ENCODE peak calls at places on chromosomes 3 and 15, in five cellular contexts. Q is SW480; K is T follicular helper cell; S is stimulated activated CD4-positive, alpha-beta T cell treated with anti-CD3 and anti-CD28 coated beads, Interleukin-4, amount 100 ng/mL, for 48 hours; G is RPMI8226. I is an unnamed sample.

GRCh38 chr3:188025555-188025954 is 128.4 kb upstream of the LPP start:
- DNase-seq in Q (no peak), K (no peak), S (no peak), G (no peak), I (no peak)

GRCh38 chr15:63633312-63633711 is 36.1 kb downstream of the FBXL22 start:
- DNase-seq in Q (no peak), K (no peak), S (no peak), G (no peak), I (no peak)

GRCh38 chr15:57227181-57227580 is 149.1 kb upstream of the CGNL1 start:
- DNase-seq in Q (no peak), K (no peak), S (no peak), G (no peak), I (no peak)

GRCh38 chr15:63462053-63462452 is 42.3 kb upstream of the USP3 start:
- DNase-seq in Q (no peak), K (no peak), S (no peak), G (no peak), I (no peak)

GRCh38 chr3:174168026-174168425 is 691.1 kb upstream of the NAALADL2 start:
- DNase-seq in Q (no peak), K (no peak), S (no peak), G (no peak), I (no peak)

GRCh38 chr3:163218336-163218735 is 1721.7 kb downstream of the OTOL1 start:
- DNase-seq in Q (no peak), K (no peak), S (no peak), G (no peak), I (no peak)

GRCh38 chr3:126216416-126216815 is 36.0 kb upstream of the ALDH1L1 start:
- DNase-seq in Q (peak), K (no peak), S (no peak), G (no peak), I (no peak)

GRCh38 chr15:101103589-101103988 is 148.3 kb downstream of the CHSY1 start:
- DNase-seq in Q (no peak), K (no peak), S (no peak), G (no peak), I (no peak)

GRCh38 chr3:23077126-23077525 is 126.0 kb upstream of the UBE2E2 start:
- DNase-seq in Q (no peak), K (no peak), S (no peak), G (no peak), I (no peak)

GRCh38 chr15:78879517-78880241 is 7.0 kb downstream of the MORF4L1 start:
- DNase-seq in Q (no peak), K (no peak), S (no peak), G (no peak), I (no peak)

GRCh38 chr15:92365816-92366215 is 27.9 kb upstream of the ST8SIA2 start:
- DNase-seq in Q (no peak), K (no peak), S (no peak), G (no peak), I (no peak)

GRCh38 chr3:146504546-146505197 is 35.3 kb upstream of the PLSCR2 start:
- DNase-seq in Q (no peak), K (no peak), S (no peak), G (no peak), I (no peak)

GRCh38 chr3:191331443-191331842 is 1.1 kb upstream of the UTS2B start:
- DNase-seq in Q (no peak), K (no peak), S (no peak), G (no peak), I (no peak)

GRCh38 chr3:109023656-109024254 is 70.1 kb upstream of the GUCA1C start:
- DNase-seq in Q (peak), K (peak), S (peak), G (peak), I (peak)

GRCh38 chr15:58522391-58522790 is 90.6 kb downstream of the LIPC start:
- DNase-seq in Q (no peak), K (no peak), S (no peak), G (no peak), I (no peak)

GRCh38 chr3:194868831-194869230 is 183.1 kb downstream of the FAM43A start:
- DNase-seq in Q (no peak), K (no peak), S (no peak), G (no peak), I (no peak)

GRCh38 chr3:184545769-184546168 is 15.8 kb upstream of the EPHB3 start:
- DNase-seq in Q (no peak), K (no peak), S (no peak), G (no peak), I (no peak)

GRCh38 chr3:63877737-63878393 is 14.2 kb downstream of the ATXN7 start:
- DNase-seq in Q (no peak), K (no peak), S (no peak), G (no peak), I (no peak)

GRCh38 chr3:98733055-98733777 is 29.9 kb upstream of the ST3GAL6 start:
- DNase-seq in Q (no peak), K (no peak), S (no peak), G (peak), I (no peak)

GRCh38 chr3:46695177-46695961 is 1.9 kb upstream of the ALS2CL start:
- DNase-seq in Q (no peak), K (no peak), S (no peak), G (peak), I (no peak)

GRCh38 chr3:132637590-132637989 is 22.0 kb downstream of the ACAD11 start:
- DNase-seq in Q (no peak), K (no peak), S (no peak), G (no peak), I (no peak)

GRCh38 chr3:187490366-187490765 is 122.2 kb downstream of the RTP4 start:
- DNase-seq in Q (no peak), K (no peak), S (no peak), G (no peak), I (no peak)

GRCh38 chr15:84082739-84083138 is 152.8 kb upstream of the GOLGA6L4 start:
- DNase-seq in Q (no peak), K (no peak), S (no peak), G (no peak), I (no peak)

GRCh38 chr15:42707873-42708544 is 28.9 kb downstream of the CDAN1 start:
- DNase-seq in Q (no peak), K (no peak), S (no peak), G (no peak), I (no peak)

GRCh38 chr15:74397239-74398068 is 30.0 kb upstream of the CYP11A1 start:
- DNase-seq in Q (no peak), K (no peak), S (no peak), G (peak), I (no peak)

GRCh38 chr3:12116892-12117291 is 41.8 kb downstream of the TIMP4 start:
- DNase-seq in Q (no peak), K (no peak), S (no peak), G (no peak), I (no peak)

GRCh38 chr15:65818927-65819562 is 27.0 kb upstream of the DENND4A start:
- DNase-seq in Q (no peak), K (no peak), S (no peak), G (no peak), I (no peak)

I was measured in T-helper 17 cell.